ENCODE peak calls at places on chromosomes 6 and 20, in eight cellular contexts. G is omental fat pad; F is ACHN; W is bronchial epithelial cell; R is gastrocnemius medialis; X is H9; J is putamen; M is activated CD4-positive, alpha-beta T cell treated with anti-CD3 and anti-CD28 coated beads, Interleukin-2, amount 10 ng/mL, durations not matched to agents 7 days and 5 days. D is an unnamed sample.

GRCh38 chr20:57856658-57857057 is 146.8 kb upstream of the PMEPA1 start:
- DNase-seq in J (no peak), G (no peak), W (no peak), R (no peak), M (peak), X (peak), F (no peak), D (no peak)

GRCh38 chr20:22560817-22561216 is 23.6 kb downstream of the FOXA2 start:
- DNase-seq in G (no peak), W (no peak), M (no peak), R (no peak), J (no peak), F (no peak), X (peak), D (no peak)

GRCh38 chr6:25329982-25330381 is 50.8 kb downstream of the CARMIL1 start:
- DNase-seq in G (no peak), X (no peak), J (no peak), M (no peak), W (peak), R (no peak), F (no peak), D (no peak)

GRCh38 chr6:28383235-28384142 is 16.1 kb downstream of the ZSCAN12 start:
- DNase-seq in G (peak), X (peak), R (peak), J (peak), W (peak), M (peak), F (peak), D (no peak)

GRCh38 chr6:140082867-140083297 is 708.4 kb upstream of the CITED2 start:
- DNase-seq in F (no peak), G (no peak), J (no peak), X (no peak), W (peak), M (no peak), R (no peak), D (no peak)

GRCh38 chr6:160085713-160086505 is 35.7 kb upstream of the SLC22A1 start:
- DNase-seq in M (no peak), F (no peak), X (no peak), W (no peak), J (no peak), R (no peak), G (no peak), D (no peak)

GRCh38 chr6:133568970-133569889 is 319.7 kb upstream of the TCF21 start:
- DNase-seq in J (peak), F (peak), W (peak), R (peak), X (peak), M (peak), G (peak), D (no peak)

GRCh38 chr6:2918936-2919335 is 15.8 kb upstream of the SERPINB9 start:
- DNase-seq in F (no peak), G (no peak), W (no peak), X (no peak), J (no peak), M (peak), R (no peak), D (peak)

GRCh38 chr20:63772781-63773520 is 33.4 kb downstream of the SLC2A4RG start:
- DNase-seq in M (no peak), F (no peak), X (no peak), G (no peak), W (no peak), J (no peak), R (no peak), D (peak)

GRCh38 chr6:36360241-36361054 is 23.8 kb upstream of the BNIP5 start:
- DNase-seq in M (peak), J (peak), G (peak), F (peak), R (peak), W (peak), X (peak), D (peak)

GRCh38 chr6:41976794-41977484 is 35.3 kb upstream of the CCND3 start:
- DNase-seq in W (peak), X (no peak), M (no peak), R (no peak), F (no peak), G (no peak), J (no peak), D (no peak)

GRCh38 chr6:75932067-75932466 is 140.4 kb downstream of the IMPG1 start:
- DNase-seq in R (no peak), M (no peak), W (peak), G (no peak), F (peak), J (peak), X (peak), D (no peak)

GRCh38 chr6:166402582-166403277 is 20.0 kb upstream of the MPC1 start:
- DNase-seq in F (no peak), W (peak), M (no peak), R (no peak), X (peak), G (no peak), J (no peak), D (peak)

GRCh38 chr6:46964716-46965519 is 43.2 kb upstream of the ADGRF5 start:
- DNase-seq in M (no peak), J (no peak), F (no peak), G (no peak), R (no peak), W (no peak), X (no peak), D (no peak)

D was measured in natural killer cell treated with Interleukin-12 subunit alpha and Interleukin-12 subunit beta and Interleukin-15 and Interleukin-18, amount 100 ng/mL, for 72 hours.